ENCODE peak calls at places on chromosomes 6 and 20, in five cellular contexts. R is neuronal stem cell, B is trophoblast cell, D is H1, G is H9. P is an unnamed sample.

GRCh38 chr6:169302255-169302654 is 48.6 kb upstream of the THBS2 start:
- DNase-seq in R (no peak), B (no peak), D (peak), G (no peak), P (no peak)

GRCh38 chr6:145028144-145028818 is 707.0 kb downstream of the EPM2A start:
- DNase-seq in R (no peak), B (peak), D (no peak), G (no peak), P (peak)

GRCh38 chr6:18034798-18035202 is 47.4 kb upstream of the KIF13A start:
- DNase-seq in R (no peak), B (no peak), D (no peak), G (peak), P (no peak)

GRCh38 chr20:50193169-50193850 is 2.7 kb downstream of the CEBPB start:
- DNase-seq in R (no peak), B (peak), D (no peak), G (peak), P (peak)

GRCh38 chr20:64212750-64213149 is 42.8 kb upstream of the PCMTD2 start:
- DNase-seq in R (no peak), B (no peak), D (no peak), G (no peak), P (peak)

GRCh38 chr20:43188861-43189613 is 669 bp downstream of the PTPRT start:
- DNase-seq in R (no peak), B (no peak), D (peak), G (peak), P (no peak)

GRCh38 chr6:170080828-170081368 is 210.0 kb downstream of the DLL1 start:
- DNase-seq in R (peak), B (no peak), D (peak), G (peak), P (no peak)

GRCh38 chr6:126071000-126071647 is 84.8 kb downstream of the TRMT11 start:
- DNase-seq in R (no peak), B (no peak), D (no peak), G (no peak), P (no peak)

GRCh38 chr6:107033136-107033535 is 5.1 kb downstream of the MTRES1 start:
- DNase-seq in R (no peak), B (no peak), D (no peak), G (no peak), P (peak)

GRCh38 chr6:125157280-125157679 is 3.7 kb downstream of the TPD52L1 start:
- DNase-seq in R (no peak), B (no peak), D (no peak), G (no peak), P (no peak)

GRCh38 chr20:48143435-48144081 is 358.3 kb upstream of the SULF2 start:
- DNase-seq in R (no peak), B (no peak), D (no peak), G (no peak), P (no peak)

GRCh38 chr6:43683708-43684455 is 3.7 kb downstream of the MRPS18A start:
- DNase-seq in R (no peak), B (no peak), D (no peak), G (no peak), P (no peak)

GRCh38 chr6:170151235-170152110 is 139.4 kb downstream of the DLL1 start:
- DNase-seq in R (no peak), B (no peak), D (no peak), G (no peak), P (no peak)

GRCh38 chr6:25205629-25206028 is 73.5 kb upstream of the CARMIL1 start:
- DNase-seq in R (no peak), B (no peak), D (no peak), G (no peak), P (no peak)

DNA sequence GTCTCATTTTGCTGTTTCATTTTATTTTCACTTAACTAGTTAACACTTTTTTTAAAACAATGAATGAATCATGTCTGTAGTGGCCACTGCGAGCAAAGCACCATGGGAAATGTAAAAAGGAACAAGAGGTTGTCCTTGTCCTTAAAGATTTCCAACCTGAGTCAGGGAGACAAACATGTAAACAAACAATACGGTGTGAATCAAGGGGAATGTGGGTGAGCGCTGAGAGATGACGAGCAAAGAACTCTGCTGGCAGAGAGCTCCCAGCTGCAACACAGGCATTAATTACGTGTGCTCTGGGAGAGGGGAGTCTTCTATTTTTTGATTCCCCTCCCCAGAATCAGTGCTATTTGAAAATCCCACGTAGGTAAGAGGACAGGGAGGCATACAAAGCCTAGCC is 84.3 kb downstream of the ATXN1 start:
- DNase-seq in R (no peak), B (peak), D (no peak), G (no peak), P (peak)
- H3K4me2 ChIP-seq in R (no peak), B (no peak), D (no peak), G (no peak), P (no peak)

DNA sequence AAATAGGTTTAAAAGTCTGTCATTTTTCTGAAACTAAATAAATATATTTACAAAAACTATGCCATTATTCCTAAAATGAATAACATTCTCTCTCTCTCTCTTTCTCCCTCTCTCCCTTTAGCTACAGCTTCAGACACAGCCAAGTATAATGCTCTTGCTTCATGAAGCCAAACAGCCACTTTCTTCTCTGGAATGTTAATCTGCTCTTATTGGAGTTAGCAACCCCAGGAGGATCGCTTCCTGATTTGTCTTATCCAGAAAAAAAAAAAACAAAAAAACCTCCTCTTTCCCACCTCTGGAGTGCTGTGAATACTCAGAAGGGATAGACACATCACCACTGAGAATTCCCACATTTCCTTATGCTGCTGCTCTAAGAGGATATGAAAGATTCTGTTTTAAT is 192.5 kb upstream of the TFAP2D start:
- DNase-seq in R (peak), B (no peak), D (no peak), G (no peak), P (no peak)
- H2BK12ac ChIP-seq in R (no peak), B (no peak), D (no peak), G (no peak), P (no peak)

GRCh38 chr20:62335532-62335931 is 31.6 kb downstream of the LAMA5 start:
- DNase-seq in R (no peak), B (no peak), D (no peak), G (no peak), P (no peak)

GRCh38 chr20:62336329-62336728 is 30.8 kb downstream of the LAMA5 start:
- DNase-seq in R (no peak), B (peak), D (no peak), G (no peak), P (no peak)

GRCh38 chr20:62337558-62338293 is 29.4 kb downstream of the LAMA5 start:
- DNase-seq in R (no peak), B (no peak), D (no peak), G (no peak), P (no peak)

GRCh38 chr20:62338294-62338620 is 28.9 kb downstream of the LAMA5 start:
- DNase-seq in R (no peak), B (no peak), D (no peak), G (no peak), P (no peak)

GRCh38 chr20:62336775-62337557 is 30.1 kb downstream of the LAMA5 start:
- DNase-seq in R (no peak), B (no peak), D (no peak), G (no peak), P (no peak)
- H2AFZ ChIP-seq in R (no peak), B (no peak), D (no peak), G (no peak), P (no peak)

GRCh38 chr6:56753801-56754200 is 111.1 kb upstream of the DST start:
- DNase-seq in R (no peak), B (no peak), D (no peak), G (no peak), P (no peak)
- H3K4me2 ChIP-seq in R (no peak), B (no peak), D (no peak), G (no peak), P (no peak)

GRCh38 chr20:13910492-13910891 is 79.9 kb downstream of the SEL1L2 start:
- DNase-seq in R (no peak), B (no peak), D (no peak), G (no peak), P (no peak)
- H2BK12ac ChIP-seq in R (no peak), B (no peak), D (no peak), G (no peak), P (no peak)

P was measured in mesenchymal stem cell.